ENCODE peak calls at places on chromosomes 11 and 22, in ten cellular contexts. V is adrenal gland, S is Peyer's patch, A is breast epithelium, U is cardiac muscle cell, O is Karpas-422, M is endodermal cell, K is GM06990, R is tibial nerve, Z is endothelial cell of umbilical vein. L is an unnamed sample.

GRCh38 chr11:31809857-31810778 is 1.0 kb downstream of the PAX6 start:
- DNase-seq in V (no peak), K (no peak), M (peak; percentile 85), R (no peak), A (peak; percentile 53), Z (peak; percentile 50), U (peak; percentile 67), S (no peak), O (no peak), L (no peak)

GRCh38 chr11:101453682-101454081 is 130.1 kb downstream of the TRPC6 start:
- DNase-seq in S (no peak), K (no peak), V (no peak), M (no peak), Z (no peak), A (no peak), R (no peak), U (no peak), O (no peak), L (no peak)

GRCh38 chr22:31496735-31497146 is 405 bp downstream of the SFI1 start:
- DNase-seq in A (no peak), U (no peak), O (peak; percentile 72), S (peak; percentile 56), R (no peak), Z (no peak), M (no peak), V (no peak), K (no peak), L (peak; percentile 58)

GRCh38 chr11:66426314-66426713 is 5.5 kb downstream of the NPAS4 start:
- DNase-seq in R (no peak), M (no peak), V (no peak), S (no peak), A (no peak), U (no peak), O (no peak), Z (no peak), K (no peak), L (no peak)

GRCh38 chr11:119518746-119519382 is 95.9 kb upstream of the THY1 start:
- DNase-seq in A (no peak), V (no peak), Z (peak; percentile 25), K (no peak), O (peak; percentile 53), M (peak; percentile 92), R (no peak), S (no peak), U (peak; percentile 88), L (no peak)

GRCh38 chr22:40020956-40021355 is 26.2 kb downstream of the FAM83F start:
- DNase-seq in V (no peak), M (no peak), S (no peak), A (no peak), U (no peak), Z (no peak), O (no peak), K (no peak), R (no peak), L (no peak)

GRCh38 chr11:499201-500076 is 7.6 kb downstream of the RNH1 start:
- DNase-seq in V (no peak), A (no peak), Z (no peak), O (no peak), M (peak; percentile 33), R (no peak), U (no peak), K (no peak), S (no peak), L (no peak)

GRCh38 chr11:125253795-125254525 is 89.4 kb downstream of the PKNOX2 start:
- DNase-seq in A (no peak), U (no peak), R (no peak), V (no peak), O (no peak), S (no peak), M (no peak), K (no peak), Z (no peak), L (no peak)

GRCh38 chr11:131977854-131978253 is 607.4 kb downstream of the NTM start:
- DNase-seq in U (no peak), O (no peak), A (no peak), V (no peak), S (no peak), K (no peak), R (no peak), M (peak; percentile 65), Z (no peak), L (no peak)

GRCh38 chr22:38163844-38164577 is 17.6 kb downstream of the PLA2G6 start:
- DNase-seq in O (no peak), R (no peak), M (no peak), V (no peak), Z (no peak), S (no peak), A (no peak), K (no peak), U (no peak), L (no peak)

GRCh38 chr11:72814831-72815618 is 814 bp downstream of the ATG16L2 start:
- DNase-seq in S (peak; percentile 57), U (peak; percentile 75), V (peak; percentile 72), A (no peak), K (peak; percentile 83), M (peak; percentile 95), O (peak; percentile 91), Z (peak; percentile 87), R (no peak), L (peak; percentile 27)

GRCh38 chr11:119388103-119388502 is 6.6 kb upstream of the USP2 start:
- DNase-seq in Z (no peak), R (no peak), M (no peak), K (no peak), V (no peak), U (no peak), S (no peak), A (no peak), O (no peak), L (no peak)

GRCh38 chr11:96102664-96103068 is 178.8 kb upstream of the MTMR2 start:
- DNase-seq in A (no peak), V (no peak), S (no peak), R (no peak), M (no peak), Z (peak; percentile 55), U (no peak), O (no peak), K (no peak), L (no peak)

GRCh38 chr22:19396934-19397728 is 34.4 kb downstream of the HIRA start:
- DNase-seq in A (no peak), V (peak; percentile 35), K (no peak), S (no peak), Z (no peak), M (no peak), R (no peak), O (no peak), U (peak; percentile 69), L (no peak)
- H3K36me3 ChIP-seq in A (no peaks in the 10 kb centered on the region), V (peaks cover 56% of the 10 kb centered on the region), K (peaks cover 31% of the 10 kb centered on the region), S (peaks cover 92% of the 10 kb centered on the region), Z (peaks cover 14% of the 10 kb centered on the region), M (peaks cover 82% of the 10 kb centered on the region), R (peaks cover 96% of the 10 kb centered on the region), O (peaks cover 37% of the 10 kb centered on the region), U (peaks cover 35% of the 10 kb centered on the region), L (peaks cover 48% of the 10 kb centered on the region)

DNA sequence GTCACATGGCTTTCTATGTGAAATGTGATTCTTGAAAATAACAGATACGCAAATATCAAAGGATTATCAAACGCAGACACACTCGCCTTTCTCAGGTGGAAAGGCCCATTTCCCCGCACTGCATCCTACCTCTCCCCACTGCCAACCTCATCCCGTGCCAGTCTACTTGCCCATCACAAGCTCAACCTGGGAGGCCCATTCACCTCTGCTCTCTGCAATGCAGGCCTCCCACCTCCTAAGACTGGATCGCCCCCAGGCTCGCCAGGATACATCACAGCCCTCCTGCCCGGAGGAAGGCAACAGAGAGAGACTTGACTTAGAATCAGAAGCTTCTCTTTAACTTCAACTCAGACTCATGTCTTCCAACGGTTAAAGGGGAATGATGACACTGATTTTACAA is 33.3 kb downstream of the NFRKB start:
- DNase-seq in V (no peak), O (no peak), A (no peak), K (no peak), U (no peak), S (no peak), Z (no peak), M (peak; percentile 57), R (no peak), L (no peak)
- H3K36me3 ChIP-seq in V (peaks cover 50% of the 10 kb centered on the region), O (no peaks in the 10 kb centered on the region), A (no peaks in the 10 kb centered on the region), K (peaks cover 20% of the 10 kb centered on the region), U (peaks cover 33% of the 10 kb centered on the region), S (peaks cover 68% of the 10 kb centered on the region), Z (peaks cover 8% of the 10 kb centered on the region), M (peaks cover 66% of the 10 kb centered on the region), R (peaks cover 90% of the 10 kb centered on the region), L (peaks cover 10% of the 10 kb centered on the region)

GRCh38 chr11:1758611-1759150 is 5.0 kb downstream of the CTSD start:
- DNase-seq in U (no peak), S (no peak), A (no peak), V (no peak), M (no peak), Z (no peak), K (no peak), R (no peak), O (no peak), L (no peak)
- H3K36me3 ChIP-seq in U (no peaks in the 10 kb centered on the region), S (peaks cover 81% of the 10 kb centered on the region), A (no peaks in the 10 kb centered on the region), V (peaks cover 64% of the 10 kb centered on the region), M (peaks cover 3% of the 10 kb centered on the region), Z (no peaks in the 10 kb centered on the region), K (peaks cover 2% of the 10 kb centered on the region), R (peaks cover 76% of the 10 kb centered on the region), O (no peaks in the 10 kb centered on the region), L (peaks cover 21% of the 10 kb centered on the region)

GRCh38 chr11:46373787-46374740 is 7.4 kb upstream of the MDK start:
- DNase-seq in A (no peak), V (no peak), S (no peak), M (no peak), U (no peak), K (no peak), R (no peak), O (no peak), Z (no peak), L (no peak)

GRCh38 chr11:46377266-46377665 is 4.2 kb upstream of the MDK start:
- DNase-seq in V (no peak), O (no peak), A (no peak), Z (no peak), S (no peak), R (no peak), U (no peak), M (no peak), K (no peak), L (no peak)

GRCh38 chr11:46374815-46375214 is 6.7 kb upstream of the MDK start:
- DNase-seq in K (no peak), A (no peak), M (no peak), V (no peak), O (no peak), Z (no peak), U (no peak), S (no peak), R (no peak), L (no peak)

GRCh38 chr11:46376258-46377050 is 5.0 kb upstream of the MDK start:
- DNase-seq in R (no peak), M (no peak), K (no peak), O (no peak), V (no peak), S (no peak), A (no peak), Z (no peak), U (no peak), L (no peak)

DNA sequence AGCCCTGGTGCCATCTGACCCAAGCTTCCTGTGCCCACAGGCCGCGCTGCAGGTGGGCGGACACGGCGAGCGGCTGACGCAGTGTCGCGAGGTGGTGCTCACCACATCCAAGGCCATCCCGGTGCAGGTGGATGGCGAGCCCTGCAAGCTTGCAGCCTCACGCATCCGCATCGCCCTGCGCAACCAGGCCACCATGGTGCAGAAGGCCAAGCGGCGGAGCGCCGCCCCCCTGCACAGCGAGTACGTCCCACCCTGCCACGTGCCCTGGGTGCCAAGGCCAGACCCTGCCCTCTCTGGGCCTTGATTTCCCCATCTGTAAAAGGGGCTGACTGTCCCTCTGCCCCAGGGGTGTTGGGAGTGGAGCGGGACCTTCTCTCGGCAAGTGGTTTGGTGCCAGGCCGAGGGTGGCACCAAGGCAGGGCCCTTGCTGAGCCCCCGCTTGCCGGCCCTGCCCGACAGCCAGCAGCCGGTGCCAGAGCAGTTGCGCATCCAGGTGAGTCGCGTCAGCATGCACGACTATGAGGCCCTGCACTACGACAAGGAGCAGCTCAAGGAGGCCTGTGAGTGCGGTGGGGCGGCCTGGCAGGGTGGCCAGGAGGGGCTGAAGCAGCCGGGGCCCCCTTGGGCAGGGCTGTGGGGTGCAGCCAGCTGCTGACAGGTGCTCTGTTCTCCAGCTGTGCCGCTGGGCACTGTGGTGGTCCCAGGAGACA is 5.9 kb upstream of the MDK start:
- DNase-seq in U (no peak), K (no peak), A (no peak), V (no peak), R (no peak), O (no peak), Z (no peak), S (no peak), M (no peak), L (peak; percentile 18)
- H3K36me3 ChIP-seq in U (peaks cover 3% of the 10 kb centered on the region), K (peaks cover 32% of the 10 kb centered on the region), A (peaks cover 5% of the 10 kb centered on the region), V (peaks cover 52% of the 10 kb centered on the region), R (peaks cover 80% of the 10 kb centered on the region), O (no peaks in the 10 kb centered on the region), Z (peaks cover 3% of the 10 kb centered on the region), S (peaks cover 64% of the 10 kb centered on the region), M (peaks cover 20% of the 10 kb centered on the region), L (peaks cover 55% of the 10 kb centered on the region)

L was measured in CD8-positive, alpha-beta T cell.